ENCODE peak calls at places on chromosomes 13 and 19, in nine cellular contexts. J is stimulated activated CD8-positive, alpha-beta memory T cell treated with anti-CD3 and anti-CD28 coated beads, Interleukin-12 subunit alpha, Interleukin-12 subunit beta, amount 100 ng/mL, for 4 hours; V is NCI-H345; H is T-helper 2 cell; K is activated CD8-positive, alpha-beta T cell treated with anti-CD3 and anti-CD28 coated beads for 36 hours; O is choroid plexus epithelial cell; N is activated CD4-positive, alpha-beta T cell treated with anti-CD3 and anti-CD28 coated beads for 24 hours; W is fibroblast of lung; Q is SW 1271. X is an unnamed sample.
A peak's percentile ranks its signal among the peaks of the same experiment; 100 is the strongest.

GRCh38 chr13:81487151-81487550 is 1146.2 kb upstream of the SPRY2 start:
- DNase-seq in J (no peak), V (peak; percentile 43), H (peak; percentile 0), K (no peak), O (peak; percentile 81), N (no peak), W (no peak), Q (no peak), X (no peak)

GRCh38 chr19:1673645-1674292 is 21.4 kb upstream of the TCF3 start:
- DNase-seq in J (no peak), V (no peak), H (no peak), K (no peak), O (no peak), N (no peak), W (no peak), Q (no peak), X (no peak)

GRCh38 chr19:40607311-40607871 is 6.2 kb downstream of the LTBP4 start:
- DNase-seq in J (no peak), V (no peak), H (no peak), K (no peak), O (no peak), N (no peak), W (no peak), Q (no peak), X (no peak)

GRCh38 chr19:5137571-5138124 is 168.7 kb downstream of the KDM4B start:
- DNase-seq in J (no peak), V (no peak), H (no peak), K (peak; percentile 41), O (no peak), N (no peak), W (no peak), Q (no peak), X (no peak)

GRCh38 chr19:9914315-9915207 is 21.8 kb downstream of the OLFM2 start:
- DNase-seq in J (peak; percentile 76), V (peak; percentile 62), H (peak; percentile 83), K (peak; percentile 90), O (peak; percentile 79), N (peak; percentile 79), W (peak; percentile 65), Q (peak; percentile 46), X (peak; percentile 92)

GRCh38 chr13:98731925-98732324 is 20.5 kb downstream of the SLC15A1 start:
- DNase-seq in J (no peak), V (no peak), H (peak; percentile 8), K (no peak), O (no peak), N (no peak), W (no peak), Q (no peak), X (no peak)

GRCh38 chr19:37790244-37790925 is 11.0 kb upstream of the ZNF573 start:
- DNase-seq in J (no peak), V (no peak), H (no peak), K (no peak), O (no peak), N (no peak), W (no peak), Q (no peak), X (no peak)

GRCh38 chr13:109231853-109232252 is 554.5 kb downstream of the IRS2 start:
- DNase-seq in J (no peak), V (no peak), H (no peak), K (no peak), O (peak; percentile 50), N (no peak), W (peak; percentile 24), Q (no peak), X (no peak)

GRCh38 chr13:41402695-41403511 is 54.4 kb upstream of the RGCC start:
- DNase-seq in J (no peak), V (peak; percentile 21), H (no peak), K (no peak), O (no peak), N (no peak), W (no peak), Q (no peak), X (no peak)

GRCh38 chr19:10416380-10417257 is 3.7 kb upstream of the PDE4A start:
- DNase-seq in J (peak; percentile 87), V (peak; percentile 90), H (peak; percentile 95), K (peak; percentile 97), O (peak; percentile 89), N (peak; percentile 91), W (peak; percentile 89), Q (peak; percentile 46), X (peak; percentile 96)

GRCh38 chr19:6532244-6532999 is 1.6 kb downstream of the TNFSF9 start:
- DNase-seq in J (no peak), V (no peak), H (peak; percentile 65), K (peak; percentile 70), O (no peak), N (no peak), W (no peak), Q (no peak), X (peak; percentile 43)

GRCh38 chr19:28883241-28883693 is 329.7 kb downstream of the UQCRFS1 start:
- DNase-seq in J (no peak), V (no peak), H (no peak), K (no peak), O (peak; percentile 40), N (no peak), W (peak; percentile 27), Q (no peak), X (no peak)

GRCh38 chr19:51337861-51338562 is 3.9 kb downstream of the VSIG10L start:
- DNase-seq in J (no peak), V (no peak), H (no peak), K (no peak), O (no peak), N (no peak), W (no peak), Q (no peak), X (no peak)

GRCh38 chr19:20858218-20858617 is 64.8 kb upstream of the ZNF85 start:
- DNase-seq in J (no peak), V (no peak), H (no peak), K (no peak), O (no peak), N (no peak), W (no peak), Q (no peak), X (no peak)

GRCh38 chr19:28166025-28166424 is 1046.9 kb downstream of the UQCRFS1 start:
- DNase-seq in J (no peak), V (no peak), H (no peak), K (no peak), O (no peak), N (no peak), W (no peak), Q (no peak), X (no peak)

GRCh38 chr19:19026299-19026971 is 6.9 kb downstream of the SUGP2 start:
- DNase-seq in J (no peak), V (no peak), H (no peak), K (peak; percentile 13), O (peak; percentile 40), N (no peak), W (no peak), Q (no peak), X (no peak)

GRCh38 chr13:101492251-101492910 is 39.9 kb downstream of the ITGBL1 start:
- DNase-seq in J (no peak), V (no peak), H (no peak), K (no peak), O (peak; percentile 24), N (no peak), W (no peak), Q (no peak), X (no peak)

GRCh38 chr13:99967884-99968520 is 3.6 kb downstream of the ZIC5 start:
- DNase-seq in J (no peak), V (no peak), H (no peak), K (no peak), O (peak; percentile 59), N (no peak), W (no peak), Q (no peak), X (no peak)

GRCh38 chr13:107216046-107216715 is 648.2 kb upstream of the ARGLU1 start:
- DNase-seq in J (no peak), V (no peak), H (no peak), K (no peak), O (no peak), N (no peak), W (no peak), Q (no peak), X (no peak)

GRCh38 chr19:29714953-29715694 is at the start of gene C19orf12:
- DNase-seq in J (peak; percentile 50), V (peak; percentile 85), H (peak; percentile 75), K (peak; percentile 75), O (peak; percentile 30), N (peak; percentile 45), W (peak; percentile 41), Q (no peak), X (peak; percentile 74)

GRCh38 chr13:32581177-32581786 is 5.0 kb upstream of the PDS5B start:
- DNase-seq in J (no peak), V (peak; percentile 1), H (peak; percentile 46), K (no peak), O (peak; percentile 67), N (no peak), W (peak; percentile 64), Q (no peak), X (no peak)

GRCh38 chr13:108897955-108898354 is 268.5 kb downstream of the MYO16 start:
- DNase-seq in J (no peak), V (no peak), H (peak; percentile 78), K (peak; percentile 64), O (peak; percentile 13), N (no peak), W (no peak), Q (no peak), X (peak; percentile 62)

X was measured in activated CD4-positive, alpha-beta memory T cell treated with anti-CD3 and anti-CD28 coated beads for 36 hours.